ENCODE peak calls at places on chromosomes 2 and 18, in eight cellular contexts. S is transverse colon, M is neural progenitor cell, R is fibroblast of lung, N is left ventricle myocardium inferior, L is brain microvascular endothelial cell, O is breast epithelium, Q is astrocyte of the spinal cord. A is an unnamed sample.

GRCh38 chr2:63735263-63735662 is 106.4 kb upstream of the UGP2 start:
- DNase-seq in R (peak; percentile 34), M (no peak), N (no peak), S (no peak), O (no peak), L (peak; percentile 67), Q (peak; percentile 52), A (peak; percentile 41)

GRCh38 chr2:134727385-134727784 is 8.6 kb upstream of the TMEM163 start:
- DNase-seq in N (no peak), S (no peak), R (no peak), L (peak; percentile 70), Q (peak; percentile 50), O (no peak), M (no peak), A (peak; percentile 62)

GRCh38 chr18:26091047-26091630 is 726 bp upstream of the SS18 start:
- DNase-seq in R (no peak), N (peak; percentile 64), L (no peak), O (no peak), Q (no peak), S (no peak), M (no peak), A (no peak)

GRCh38 chr18:77002496-77002895 is 130.1 kb downstream of the MBP start:
- DNase-seq in O (no peak), S (no peak), Q (no peak), R (no peak), N (no peak), M (no peak), L (no peak), A (no peak)

GRCh38 chr2:30714811-30715709 is 92.2 kb downstream of the CAPN13 start:
- DNase-seq in O (no peak), M (peak; percentile 21), L (no peak), Q (no peak), S (no peak), N (no peak), R (no peak), A (no peak)

GRCh38 chr2:69776886-69777777 is 35.2 kb downstream of the ANXA4 start:
- DNase-seq in S (no peak), Q (no peak), L (no peak), O (no peak), N (no peak), M (no peak), R (no peak), A (no peak)

GRCh38 chr2:26144031-26144430 is 28.9 kb upstream of the GAREM2 start:
- DNase-seq in L (no peak), Q (no peak), S (peak; percentile 54), M (no peak), O (no peak), N (no peak), R (no peak), A (no peak)

GRCh38 chr2:63581266-63581961 is 6.9 kb downstream of the WDPCP start:
- DNase-seq in S (no peak), R (peak; percentile 17), L (no peak), N (peak; percentile 20), M (no peak), O (no peak), Q (peak; percentile 22), A (peak; percentile 93)

GRCh38 chr18:57087985-57088384 is 58.9 kb upstream of the BOD1L2 start:
- DNase-seq in O (no peak), Q (no peak), N (no peak), R (no peak), M (no peak), S (peak; percentile 14), L (no peak), A (no peak)

GRCh38 chr2:224552771-224553170 is 32.4 kb downstream of the CUL3 start:
- DNase-seq in Q (no peak), R (no peak), O (no peak), N (no peak), L (no peak), M (no peak), S (no peak), A (no peak)

DNA sequence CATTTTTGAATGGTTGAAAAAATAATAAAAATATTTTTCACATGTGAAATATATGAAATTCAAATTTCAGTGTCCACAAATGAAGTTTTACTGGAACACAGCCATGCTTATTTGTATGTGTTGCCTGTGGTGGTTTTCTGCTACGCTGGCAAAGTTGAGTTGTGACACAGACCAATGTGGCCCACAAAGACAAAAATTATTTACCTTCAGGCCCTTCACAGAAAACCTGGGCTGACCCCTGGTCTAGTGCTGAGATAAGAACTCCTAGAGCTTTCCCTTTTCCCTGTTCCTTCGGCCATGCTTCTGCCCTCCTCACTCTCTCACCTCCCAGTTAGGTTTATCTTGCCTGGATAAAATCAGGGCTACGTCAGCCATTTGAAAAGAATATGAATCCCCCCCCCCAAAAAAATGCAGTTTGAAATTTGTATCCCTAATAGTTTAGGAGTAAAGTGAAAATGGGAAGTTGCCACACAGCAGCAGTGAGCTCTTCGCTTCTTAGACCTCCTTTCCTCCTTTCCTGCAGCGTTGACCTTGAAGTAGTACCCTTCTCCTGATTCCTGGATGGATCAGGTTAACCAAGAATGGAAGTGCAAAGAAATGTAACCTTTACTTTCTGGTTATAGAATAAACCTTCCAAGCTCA is 91.0 kb downstream of the LIMS1 start:
- DNase-seq in S (no peak), Q (no peak), O (no peak), N (no peak), R (no peak), L (no peak), M (no peak), A (no peak)
- H3K4me3 ChIP-seq in S (no peak overlapping the region), Q (no peak overlapping the region), O (no peak overlapping the region), N (no peak overlapping the region), R (no peak overlapping the region), L (no peak overlapping the region), M (no peak overlapping the region), A (no peak overlapping the region)

DNA sequence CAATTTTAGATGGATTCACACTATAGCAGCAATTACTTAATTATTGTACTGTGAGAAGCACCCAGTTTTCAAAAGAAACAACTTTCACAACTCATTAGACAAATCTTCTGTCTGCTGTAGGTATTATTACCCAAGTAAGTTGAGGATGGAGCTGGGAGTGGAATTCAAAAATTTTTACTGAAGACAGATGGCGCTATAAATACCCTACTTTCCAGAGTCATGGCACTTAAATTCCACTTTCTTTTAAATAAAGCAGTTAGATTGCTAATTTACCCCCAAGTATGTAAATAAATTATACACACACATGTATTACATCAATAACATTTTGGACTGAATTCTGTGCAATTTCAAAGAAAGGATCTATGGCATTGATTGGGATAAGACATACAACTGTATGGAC is 166.8 kb downstream of the FTCDNL1 start:
- DNase-seq in L (no peak), N (no peak), O (no peak), Q (no peak), S (no peak), R (no peak), M (no peak), A (no peak)
- TF ChIP-seq CTCF in L (peak; percentile 16), N (no peak), O (no peak), Q (no peak), S (no peak), R (no peak), M (peak; percentile 26), A (no peak)

GRCh38 chr18:59950215-59950944 is 50.6 kb downstream of the PMAIP1 start:
- DNase-seq in M (no peak), Q (peak; percentile 46), S (no peak), N (no peak), L (no peak), R (peak; percentile 40), O (no peak), A (peak; percentile 27)

GRCh38 chr18:59945544-59945943 is 45.7 kb downstream of the PMAIP1 start:
- DNase-seq in Q (no peak), L (no peak), S (no peak), M (no peak), O (no peak), N (no peak), R (no peak), A (no peak)
- H3K4me3 ChIP-seq in Q (no peak overlapping the region), L (no peak overlapping the region), S (no peak overlapping the region), M (no peak overlapping the region), O (no peak overlapping the region), N (no peak overlapping the region), R (no peak overlapping the region), A (no peak overlapping the region)

GRCh38 chr2:184416514-184416913 is 181.8 kb upstream of the ZNF804A start:
- DNase-seq in O (no peak), L (no peak), Q (no peak), M (no peak), N (no peak), R (no peak), S (no peak), A (no peak)
- TF ChIP-seq CTCF in O (no peak), L (no peak), Q (no peak), M (no peak), N (no peak), R (no peak), S (no peak), A (no peak)

DNA sequence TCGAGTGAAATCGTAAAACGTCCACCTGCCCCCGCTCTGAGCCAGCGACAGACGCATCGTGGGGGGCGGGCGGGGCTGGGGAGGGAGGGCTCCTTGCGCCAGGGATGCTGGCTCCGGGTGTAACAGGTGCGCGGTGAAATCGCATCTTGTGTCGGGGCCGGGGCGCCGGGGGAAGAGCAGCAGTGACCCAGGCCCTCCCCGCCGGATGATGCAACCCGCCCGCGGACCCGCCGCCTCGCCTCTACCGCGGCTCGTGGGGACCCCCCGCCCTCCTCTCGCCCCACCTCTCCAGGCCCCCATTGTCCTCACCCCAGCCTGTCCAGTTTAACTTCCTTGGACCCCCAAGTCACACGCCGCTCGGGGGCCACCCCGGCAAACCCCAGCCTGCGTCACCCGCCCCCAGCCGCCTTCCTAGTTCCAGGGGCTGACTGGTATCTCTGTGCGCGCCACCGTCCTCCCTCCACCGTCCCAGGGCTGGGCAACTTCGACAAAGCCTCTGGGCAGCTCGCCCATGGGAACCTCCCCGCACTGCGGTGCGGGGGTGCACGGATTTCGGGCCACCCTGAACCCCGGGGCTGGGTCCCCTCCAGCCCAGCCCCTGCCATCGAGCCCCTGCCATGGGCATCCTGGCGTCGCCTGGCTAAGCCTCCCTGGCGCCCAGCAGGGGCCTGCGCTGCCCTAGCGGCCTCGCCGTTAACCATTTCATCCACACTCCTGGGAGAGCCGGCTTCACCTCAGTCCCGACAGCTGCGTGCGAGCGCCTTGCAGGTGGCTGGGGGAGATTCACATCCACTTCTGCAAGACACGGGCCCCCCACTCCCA is 799 bp upstream of the KIF1A start:
- DNase-seq in S (no peak), M (peak; percentile 75), O (no peak), L (no peak), Q (no peak), R (no peak), N (peak; percentile 9), A (no peak)
- H3K4me3 ChIP-seq in S (no peak overlapping the region), M (peak overlapping the region; percentile 97), O (peak overlapping the region; percentile 66), L (no peak overlapping the region), Q (no peak overlapping the region), R (no peak overlapping the region), N (peak overlapping the region; percentile 56), A (no peak overlapping the region)

GRCh38 chr2:152715854-152716428 is 1.3 kb downstream of the PRPF40A start:
- DNase-seq in Q (no peak), N (no peak), L (peak; percentile 12), O (no peak), M (peak; percentile 73), S (no peak), R (peak; percentile 19), A (peak; percentile 10)

GRCh38 chr2:152718909-152719645 is 657 bp downstream of the ARL6IP6 start:
- DNase-seq in Q (peak; percentile 48), S (peak; percentile 81), L (peak; percentile 9), R (peak; percentile 38), N (no peak), O (no peak), M (peak; percentile 80), A (peak; percentile 23)

GRCh38 chr2:152718047-152718908 is at the start of gene ARL6IP6:
- DNase-seq in Q (peak; percentile 95), S (peak; percentile 95), R (peak; percentile 88), L (peak; percentile 90), O (peak; percentile 90), M (peak; percentile 97), N (peak; percentile 93), A (peak; percentile 84)

GRCh38 chr2:152716805-152717241 is 438 bp downstream of the PRPF40A start:
- DNase-seq in R (no peak), Q (no peak), S (peak; percentile 35), L (no peak), O (no peak), N (no peak), M (peak; percentile 72), A (no peak)

GRCh38 chr2:152717242-152718046 is at the start of gene PRPF40A:
- DNase-seq in L (peak; percentile 97), R (peak; percentile 99), O (peak; percentile 99), M (peak; percentile 99), S (peak; percentile 99), Q (peak; percentile 99), N (peak; percentile 99), A (peak; percentile 98)
- TF ChIP-seq CTCF in L (peak; percentile 21), R (no peak), O (no peak), M (no peak), S (peak; percentile 6), Q (no peak), N (no peak), A (no peak)